ENCODE peak calls at places on chromosomes 16 and 17, in five cellular contexts. One of them, this sample, is unnamed.

GRCh38 chr17:78366109-78366848 is 6.4 kb upstream of the SOCS3 start:
- DNase-seq in gastrocnemius medialis: no peak
- DNase-seq in tibial nerve: no peak
- DNase-seq in IMR-90: no peak
- DNase-seq in iPS DF 6.9: no peak
- DNase-seq in this sample: no peak

GRCh38 chr17:29870836-29871430 is 59.1 kb downstream of the SSH2 start:
- DNase-seq in gastrocnemius medialis: no peak
- DNase-seq in tibial nerve: no peak
- DNase-seq in IMR-90: no peak
- DNase-seq in iPS DF 6.9: no peak
- DNase-seq in this sample: no peak

GRCh38 chr16:67399218-67399733 is 6.0 kb upstream of the TPPP3 start:
- DNase-seq in gastrocnemius medialis: no peak
- DNase-seq in tibial nerve: no peak
- DNase-seq in IMR-90: no peak
- DNase-seq in iPS DF 6.9: no peak
- DNase-seq in this sample: no peak

GRCh38 chr17:7324438-7324779 is 4.7 kb downstream of the NEURL4 start:
- DNase-seq in gastrocnemius medialis: no peak
- DNase-seq in tibial nerve: no peak
- DNase-seq in IMR-90: no peak
- DNase-seq in iPS DF 6.9: no peak
- DNase-seq in this sample: no peak

GRCh38 chr16:27843800-27844199 is 219.7 kb downstream of the GSG1L start:
- DNase-seq in gastrocnemius medialis: no peak
- DNase-seq in tibial nerve: no peak
- DNase-seq in IMR-90: no peak
- DNase-seq in iPS DF 6.9: no peak
- DNase-seq in this sample: peak; percentile 64

GRCh38 chr17:17237026-17237799 is at the start of gene FLCN:
- DNase-seq in gastrocnemius medialis: peak; percentile 89
- DNase-seq in tibial nerve: peak; percentile 92
- DNase-seq in IMR-90: peak; percentile 85
- DNase-seq in iPS DF 6.9: peak; percentile 57
- DNase-seq in this sample: peak; percentile 77

GRCh38 chr16:1152651-1153259 is at the start of gene CACNA1H:
- DNase-seq in gastrocnemius medialis: no peak
- DNase-seq in tibial nerve: no peak
- DNase-seq in IMR-90: no peak
- DNase-seq in iPS DF 6.9: no peak
- DNase-seq in this sample: peak; percentile 25

GRCh38 chr16:65069090-65069489 is 52.8 kb downstream of the CDH11 start:
- DNase-seq in gastrocnemius medialis: no peak
- DNase-seq in tibial nerve: no peak
- DNase-seq in IMR-90: peak; percentile 97
- DNase-seq in iPS DF 6.9: no peak
- DNase-seq in this sample: no peak

GRCh38 chr17:82399030-82399429 is 19.1 kb upstream of the HEXD start:
- DNase-seq in gastrocnemius medialis: peak; percentile 69
- DNase-seq in tibial nerve: peak; percentile 41
- DNase-seq in IMR-90: peak; percentile 50
- DNase-seq in iPS DF 6.9: no peak
- DNase-seq in this sample: peak; percentile 94

GRCh38 chr17:67528751-67529436 is 151.8 kb downstream of the PITPNC1 start:
- DNase-seq in gastrocnemius medialis: peak; percentile 26
- DNase-seq in tibial nerve: peak; percentile 41
- DNase-seq in IMR-90: peak; percentile 93
- DNase-seq in iPS DF 6.9: no peak
- DNase-seq in this sample: peak; percentile 93

GRCh38 chr17:55575058-55575606 is 63.9 kb upstream of the SMIM36 start:
- DNase-seq in gastrocnemius medialis: no peak
- DNase-seq in tibial nerve: no peak
- DNase-seq in IMR-90: no peak
- DNase-seq in iPS DF 6.9: no peak
- DNase-seq in this sample: no peak

GRCh38 chr16:89316701-89317100 is 99.2 kb downstream of the ZNF778 start:
- DNase-seq in gastrocnemius medialis: no peak
- DNase-seq in tibial nerve: no peak
- DNase-seq in IMR-90: no peak
- DNase-seq in iPS DF 6.9: no peak
- DNase-seq in this sample: no peak

GRCh38 chr17:78717431-78717980 is 64.6 kb downstream of the CYTH1 start:
- DNase-seq in gastrocnemius medialis: no peak
- DNase-seq in tibial nerve: no peak
- DNase-seq in IMR-90: peak; percentile 26
- DNase-seq in iPS DF 6.9: no peak
- DNase-seq in this sample: peak; percentile 34

GRCh38 chr16:85539629-85540291 is 73.4 kb upstream of the GSE1 start:
- DNase-seq in gastrocnemius medialis: no peak
- DNase-seq in tibial nerve: no peak
- DNase-seq in IMR-90: no peak
- DNase-seq in iPS DF 6.9: no peak
- DNase-seq in this sample: no peak
- H3K4me3 ChIP-seq in gastrocnemius medialis: no peak overlapping the region
- H3K4me3 ChIP-seq in tibial nerve: no peak overlapping the region
- H3K4me3 ChIP-seq in IMR-90: no peak overlapping the region
- H3K4me3 ChIP-seq in iPS DF 6.9: no peak overlapping the region
- H3K4me3 ChIP-seq in this sample: no peak overlapping the region

GRCh38 chr17:22273308-22273707 is 581.0 kb downstream of the KCNJ18 start:
- DNase-seq in gastrocnemius medialis: no peak
- DNase-seq in tibial nerve: no peak
- DNase-seq in IMR-90: no peak
- DNase-seq in iPS DF 6.9: no peak
- DNase-seq in this sample: no peak
- H3K9me3 ChIP-seq in gastrocnemius medialis: no peaks in the 10 kb centered on the region
- H3K9me3 ChIP-seq in tibial nerve: peaks cover 15% of the 10 kb centered on the region
- H3K9me3 ChIP-seq in IMR-90: peaks cover 32% of the 10 kb centered on the region
- H3K9me3 ChIP-seq in iPS DF 6.9: no peaks in the 10 kb centered on the region
- H3K9me3 ChIP-seq in this sample: no peaks in the 10 kb centered on the region

GRCh38 chr17:41547378-41547841 is 19.3 kb upstream of the KRT19 start:
- DNase-seq in gastrocnemius medialis: no peak
- DNase-seq in tibial nerve: no peak
- DNase-seq in IMR-90: no peak
- DNase-seq in iPS DF 6.9: no peak
- DNase-seq in this sample: peak; percentile 74

GRCh38 chr17:41548844-41549595 is 20.9 kb upstream of the KRT19 start:
- DNase-seq in gastrocnemius medialis: peak; percentile 56
- DNase-seq in tibial nerve: peak; percentile 84
- DNase-seq in IMR-90: peak; percentile 86
- DNase-seq in iPS DF 6.9: peak; percentile 76
- DNase-seq in this sample: peak; percentile 95

GRCh38 chr17:41549596-41550039 is 21.5 kb upstream of the KRT19 start:
- DNase-seq in gastrocnemius medialis: no peak
- DNase-seq in tibial nerve: no peak
- DNase-seq in IMR-90: peak; percentile 56
- DNase-seq in iPS DF 6.9: no peak
- DNase-seq in this sample: no peak

GRCh38 chr17:41546819-41547218 is 18.7 kb upstream of the KRT19 start:
- DNase-seq in gastrocnemius medialis: no peak
- DNase-seq in tibial nerve: no peak
- DNase-seq in IMR-90: no peak
- DNase-seq in iPS DF 6.9: no peak
- DNase-seq in this sample: no peak

GRCh38 chr17:41547921-41548843 is 20.1 kb upstream of the KRT19 start:
- DNase-seq in gastrocnemius medialis: no peak
- DNase-seq in tibial nerve: no peak
- DNase-seq in IMR-90: peak; percentile 98
- DNase-seq in iPS DF 6.9: no peak
- DNase-seq in this sample: peak; percentile 100
- H3K4me3 ChIP-seq in gastrocnemius medialis: no peak overlapping the region
- H3K4me3 ChIP-seq in tibial nerve: peak overlapping the region; percentile 0
- H3K4me3 ChIP-seq in IMR-90: no peak overlapping the region
- H3K4me3 ChIP-seq in iPS DF 6.9: no peak overlapping the region
- H3K4me3 ChIP-seq in this sample: no peak overlapping the region

DNA sequence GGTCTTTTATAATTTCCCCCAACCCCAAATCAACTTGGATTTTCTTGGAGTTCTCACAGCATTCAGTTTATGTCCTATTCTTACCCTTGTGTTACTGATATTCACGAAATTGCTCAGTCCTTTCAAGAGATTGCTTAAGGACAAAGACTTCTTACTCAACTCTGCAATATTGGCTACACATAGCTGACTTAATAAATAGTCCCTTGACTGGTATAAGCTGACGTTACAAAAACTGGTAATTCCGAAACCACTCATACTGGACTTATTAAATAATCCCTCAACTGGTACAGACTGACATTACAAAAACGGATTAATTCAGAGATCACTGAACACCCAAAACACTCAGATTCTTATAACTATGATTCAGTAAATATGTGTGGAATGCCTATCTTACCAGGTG is 860 bp downstream of the TIGD7 start:
- DNase-seq in gastrocnemius medialis: no peak
- DNase-seq in tibial nerve: no peak
- DNase-seq in IMR-90: peak; percentile 14
- DNase-seq in iPS DF 6.9: no peak
- DNase-seq in this sample: no peak
- H3K9me3 ChIP-seq in gastrocnemius medialis: peaks cover 3% of the 10 kb centered on the region
- H3K9me3 ChIP-seq in tibial nerve: peaks cover 88% of the 10 kb centered on the region
- H3K9me3 ChIP-seq in IMR-90: peaks cover 45% of the 10 kb centered on the region
- H3K9me3 ChIP-seq in iPS DF 6.9: peaks cover 4% of the 10 kb centered on the region
- H3K9me3 ChIP-seq in this sample: peaks cover 75% of the 10 kb centered on the region

DNA sequence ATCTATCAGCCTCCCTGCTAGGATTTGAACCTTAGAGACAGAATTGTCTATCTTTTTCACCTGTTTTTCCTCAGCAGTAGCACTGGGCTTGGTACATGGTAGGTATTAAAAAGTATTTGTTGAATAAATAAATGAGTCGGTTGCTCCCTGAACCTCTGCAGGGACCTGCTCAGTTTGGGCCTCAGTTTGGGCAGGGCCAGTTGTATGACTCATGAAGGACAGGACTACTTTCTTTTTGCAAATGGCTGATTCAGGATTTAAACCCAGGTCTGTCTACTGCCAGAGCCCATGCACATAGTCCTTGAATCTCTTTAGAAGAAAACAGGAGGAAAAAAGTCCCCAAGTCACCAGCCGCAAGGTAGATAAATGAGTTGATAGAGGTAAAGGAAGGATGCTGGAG is 3.1 kb downstream of the MMP2 start:
- DNase-seq in gastrocnemius medialis: no peak
- DNase-seq in tibial nerve: no peak
- DNase-seq in IMR-90: peak; percentile 57
- DNase-seq in iPS DF 6.9: no peak
- DNase-seq in this sample: peak; percentile 64
- H3K4me3 ChIP-seq in gastrocnemius medialis: no peak overlapping the region
- H3K4me3 ChIP-seq in tibial nerve: no peak overlapping the region
- H3K4me3 ChIP-seq in IMR-90: no peak overlapping the region
- H3K4me3 ChIP-seq in iPS DF 6.9: no peak overlapping the region
- H3K4me3 ChIP-seq in this sample: no peak overlapping the region

GRCh38 chr17:71176315-71176714 is 944.5 kb upstream of the SOX9 start:
- DNase-seq in gastrocnemius medialis: no peak
- DNase-seq in tibial nerve: no peak
- DNase-seq in IMR-90: no peak
- DNase-seq in iPS DF 6.9: no peak
- DNase-seq in this sample: no peak
- H3K9me3 ChIP-seq in gastrocnemius medialis: no peaks in the 10 kb centered on the region
- H3K9me3 ChIP-seq in tibial nerve: no peaks in the 10 kb centered on the region
- H3K9me3 ChIP-seq in IMR-90: no peaks in the 10 kb centered on the region
- H3K9me3 ChIP-seq in iPS DF 6.9: no peaks in the 10 kb centered on the region
- H3K9me3 ChIP-seq in this sample: no peaks in the 10 kb centered on the region

DNA sequence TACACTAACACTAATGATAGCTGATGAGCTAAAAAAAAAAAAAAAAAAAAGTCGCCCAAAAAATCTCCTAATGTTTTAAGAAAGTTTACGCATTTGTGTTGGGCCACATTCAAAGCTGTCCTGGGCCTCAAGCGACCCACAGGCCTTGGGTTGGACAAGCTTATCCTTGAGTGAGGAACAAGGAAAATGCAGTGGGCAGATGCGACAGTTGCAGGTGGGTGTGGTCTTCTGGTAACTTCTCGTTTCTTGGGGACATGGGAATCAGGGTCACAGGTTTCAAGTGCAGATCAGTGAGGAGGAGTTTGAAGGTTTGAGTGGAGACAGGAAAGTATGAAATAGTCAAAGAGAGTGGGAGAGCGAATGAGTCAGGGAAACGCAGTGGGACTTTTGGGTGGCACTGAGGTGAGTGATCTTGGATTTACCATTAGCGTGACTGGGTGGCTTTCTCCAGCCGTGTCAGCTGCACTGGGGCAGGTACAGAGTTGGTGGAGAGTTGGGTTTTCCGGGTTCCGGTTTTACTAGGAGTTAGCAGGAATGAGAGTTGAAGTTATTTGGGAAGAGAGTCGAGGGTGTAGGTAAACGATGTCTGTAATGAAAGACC is 15.4 kb upstream of the CCL22 start:
- DNase-seq in gastrocnemius medialis: no peak
- DNase-seq in tibial nerve: no peak
- DNase-seq in IMR-90: no peak
- DNase-seq in iPS DF 6.9: no peak
- DNase-seq in this sample: no peak
- H3K4me3 ChIP-seq in gastrocnemius medialis: no peak overlapping the region
- H3K4me3 ChIP-seq in tibial nerve: no peak overlapping the region
- H3K4me3 ChIP-seq in IMR-90: no peak overlapping the region
- H3K4me3 ChIP-seq in iPS DF 6.9: no peak overlapping the region
- H3K4me3 ChIP-seq in this sample: no peak overlapping the region

GRCh38 chr16:35752773-35753558 is 2293.6 kb downstream of the TP53TG3F start:
- DNase-seq in gastrocnemius medialis: no peak
- DNase-seq in tibial nerve: no peak
- DNase-seq in IMR-90: no peak
- DNase-seq in iPS DF 6.9: no peak
- DNase-seq in this sample: no peak

GRCh38 chr16:35754391-35755369 is 2295.3 kb downstream of the TP53TG3F start:
- DNase-seq in gastrocnemius medialis: no peak
- DNase-seq in tibial nerve: no peak
- DNase-seq in IMR-90: no peak
- DNase-seq in iPS DF 6.9: no peak
- DNase-seq in this sample: no peak

GRCh38 chr16:35751191-35751941 is 2292.0 kb downstream of the TP53TG3F start:
- DNase-seq in gastrocnemius medialis: no peak
- DNase-seq in tibial nerve: no peak
- DNase-seq in IMR-90: no peak
- DNase-seq in iPS DF 6.9: no peak
- DNase-seq in this sample: no peak

GRCh38 chr16:35752012-35752772 is 2292.8 kb downstream of the TP53TG3F start:
- DNase-seq in gastrocnemius medialis: no peak
- DNase-seq in tibial nerve: no peak
- DNase-seq in IMR-90: no peak
- DNase-seq in iPS DF 6.9: no peak
- DNase-seq in this sample: no peak

GRCh38 chr16:35753559-35754390 is 2294.4 kb downstream of the TP53TG3F start:
- DNase-seq in gastrocnemius medialis: no peak
- DNase-seq in tibial nerve: no peak
- DNase-seq in IMR-90: no peak
- DNase-seq in iPS DF 6.9: no peak
- DNase-seq in this sample: no peak
- H3K9me3 ChIP-seq in gastrocnemius medialis: no peaks in the 10 kb centered on the region
- H3K9me3 ChIP-seq in tibial nerve: peaks cover 64% of the 10 kb centered on the region
- H3K9me3 ChIP-seq in IMR-90: peaks cover 50% of the 10 kb centered on the region
- H3K9me3 ChIP-seq in iPS DF 6.9: peaks cover 16% of the 10 kb centered on the region
- H3K9me3 ChIP-seq in this sample: no peaks in the 10 kb centered on the region

DNA sequence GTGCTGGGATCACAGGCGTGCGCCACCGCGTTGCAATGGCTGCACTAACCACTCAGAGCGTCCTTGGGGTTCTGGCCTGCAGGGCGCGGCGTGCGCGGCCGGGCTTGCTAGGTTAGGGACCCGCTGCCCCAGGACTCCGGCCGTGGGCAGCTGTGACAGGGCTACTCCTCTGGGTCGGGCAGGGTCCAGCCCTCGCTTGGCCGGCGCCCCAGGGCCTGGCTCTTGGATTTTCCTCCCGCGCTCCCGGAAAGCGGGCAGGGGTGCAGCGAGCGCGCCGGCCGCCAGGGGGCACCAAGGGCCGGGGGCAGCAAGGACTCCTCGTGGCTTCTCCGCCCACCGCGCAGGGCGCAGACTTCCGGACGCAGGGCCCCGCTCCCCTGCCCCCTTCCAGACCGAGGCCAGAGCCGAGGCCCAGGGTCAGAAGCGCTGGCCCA is 489 bp downstream of the TLE7 start:
- DNase-seq in gastrocnemius medialis: no peak
- DNase-seq in tibial nerve: no peak
- DNase-seq in IMR-90: no peak
- DNase-seq in iPS DF 6.9: no peak
- DNase-seq in this sample: no peak
- H3K4me3 ChIP-seq in gastrocnemius medialis: no peak overlapping the region
- H3K4me3 ChIP-seq in tibial nerve: no peak overlapping the region
- H3K4me3 ChIP-seq in IMR-90: no peak overlapping the region
- H3K4me3 ChIP-seq in iPS DF 6.9: no peak overlapping the region
- H3K4me3 ChIP-seq in this sample: no peak overlapping the region